ENCODE peak calls at places on chromosomes 5 and 9, in five cellular contexts. One of them, this sample, is unnamed.

GRCh38 chr5:1757511-1757910 is 42.1 kb downstream of the MRPL36 start:
- DNase-seq in K562: no peak
- DNase-seq in H1: no peak
- DNase-seq in HepG2: no peak
- DNase-seq in GM12878: no peak
- DNase-seq in this sample: no peak

GRCh38 chr9:16026886-16027285 is 474.0 kb downstream of the CCDC171 start:
- DNase-seq in H1: no peak
- DNase-seq in GM12878: no peak
- DNase-seq in HepG2: no peak
- DNase-seq in K562: no peak
- DNase-seq in this sample: no peak

GRCh38 chr5:97142521-97143254 is at the start of gene LIX1:
- DNase-seq in HepG2: peak; percentile 27
- DNase-seq in GM12878: no peak
- DNase-seq in H1: no peak
- DNase-seq in K562: no peak
- DNase-seq in this sample: no peak

GRCh38 chr5:75435101-75435500 is 76.3 kb downstream of the CERT1 start:
- DNase-seq in HepG2: no peak
- DNase-seq in GM12878: no peak
- DNase-seq in K562: no peak
- DNase-seq in H1: no peak
- DNase-seq in this sample: no peak

GRCh38 chr9:121620777-121621437 is 30.5 kb upstream of the DAB2IP start:
- DNase-seq in GM12878: no peak
- DNase-seq in H1: no peak
- DNase-seq in K562: peak; percentile 55
- DNase-seq in HepG2: peak; percentile 41
- DNase-seq in this sample: no peak

GRCh38 chr9:112487008-112487798 is 576 bp downstream of the KIAA1958 start:
- DNase-seq in HepG2: peak; percentile 20
- DNase-seq in GM12878: no peak
- DNase-seq in H1: no peak
- DNase-seq in K562: peak; percentile 50
- DNase-seq in this sample: peak; percentile 27

GRCh38 chr9:87179556-87180340 is 232.4 kb upstream of the GAS1 start:
- DNase-seq in GM12878: no peak
- DNase-seq in HepG2: no peak
- DNase-seq in H1: no peak
- DNase-seq in K562: no peak
- DNase-seq in this sample: no peak

GRCh38 chr5:132475531-132475930 is 15.0 kb downstream of the IRF1 start:
- DNase-seq in H1: no peak
- DNase-seq in GM12878: no peak
- DNase-seq in HepG2: peak; percentile 38
- DNase-seq in K562: no peak
- DNase-seq in this sample: no peak

GRCh38 chr5:120447706-120448239 is 16.3 kb upstream of the PRR16 start:
- DNase-seq in H1: no peak
- DNase-seq in HepG2: no peak
- DNase-seq in GM12878: no peak
- DNase-seq in K562: no peak
- DNase-seq in this sample: no peak

GRCh38 chr9:123637596-123637939 is 281.6 kb downstream of the CRB2 start:
- DNase-seq in GM12878: no peak
- DNase-seq in K562: no peak
- DNase-seq in HepG2: no peak
- DNase-seq in H1: no peak
- DNase-seq in this sample: no peak

DNA sequence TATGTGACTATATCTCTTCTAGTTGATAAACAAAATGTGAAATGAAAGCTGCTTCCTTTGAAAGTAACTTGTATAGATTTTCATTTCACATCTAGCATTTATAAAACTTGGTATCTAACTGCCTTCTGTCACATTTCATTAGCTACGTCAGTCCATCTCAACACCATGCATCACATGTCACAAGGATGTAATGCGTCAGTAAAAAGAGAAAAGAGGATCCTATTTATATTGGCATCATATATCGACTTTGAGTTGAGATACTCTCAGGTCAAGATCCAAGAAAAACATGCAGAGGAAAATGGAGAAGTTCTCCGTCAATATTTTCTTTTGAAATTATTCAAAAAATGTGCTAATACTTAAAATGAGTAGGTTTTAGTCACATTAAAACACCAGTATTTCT is 1211.2 kb downstream of the EFNA5 start:
- DNase-seq in HepG2: no peak
- DNase-seq in GM12878: no peak
- DNase-seq in K562: no peak
- DNase-seq in H1: no peak
- DNase-seq in this sample: no peak
- TF ChIP-seq SP1 in HepG2: no peak
- TF ChIP-seq SP1 in GM12878: no peak
- TF ChIP-seq SP1 in K562: no peak
- TF ChIP-seq SP1 in H1: no peak
- TF ChIP-seq SP1 in this sample: no peak

DNA sequence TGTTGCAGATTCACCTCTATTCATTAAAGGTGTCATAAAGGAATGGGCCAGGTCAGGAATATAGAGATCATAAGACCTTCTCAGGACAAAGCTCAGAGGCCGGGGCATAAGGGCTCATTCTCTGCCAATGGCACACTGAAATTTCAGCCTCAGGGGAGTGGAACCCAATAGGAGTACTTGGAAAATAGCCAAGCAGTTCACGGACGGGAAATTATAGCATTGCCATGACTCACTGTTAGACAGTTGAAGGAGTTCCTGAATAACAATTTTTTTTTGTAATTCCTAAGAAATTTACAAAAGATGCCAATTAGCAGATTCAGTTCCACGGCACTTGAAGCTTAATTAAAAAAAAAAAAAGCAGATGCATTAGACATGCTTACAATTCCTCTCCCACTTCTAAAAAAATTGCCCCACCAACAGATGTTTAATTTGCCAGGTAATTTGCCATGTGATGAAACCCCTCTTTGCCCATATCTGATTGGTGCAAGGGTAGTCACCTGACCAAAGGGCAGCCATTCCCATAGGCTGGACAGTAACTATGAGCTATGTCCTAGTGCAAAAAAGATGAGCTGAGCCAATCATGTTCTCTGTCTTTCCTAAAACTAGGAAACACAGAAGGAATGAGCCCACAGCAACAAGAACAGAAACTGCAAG is 58.6 kb downstream of the PTCD2 start:
- DNase-seq in H1: no peak
- DNase-seq in HepG2: no peak
- DNase-seq in GM12878: no peak
- DNase-seq in K562: peak; percentile 44
- DNase-seq in this sample: no peak
- H3K27ac ChIP-seq in H1: no peak overlapping the region
- H3K27ac ChIP-seq in HepG2: no peak overlapping the region
- H3K27ac ChIP-seq in GM12878: no peak overlapping the region
- H3K27ac ChIP-seq in K562: no peak overlapping the region
- H3K27ac ChIP-seq in this sample: no peak overlapping the region

DNA sequence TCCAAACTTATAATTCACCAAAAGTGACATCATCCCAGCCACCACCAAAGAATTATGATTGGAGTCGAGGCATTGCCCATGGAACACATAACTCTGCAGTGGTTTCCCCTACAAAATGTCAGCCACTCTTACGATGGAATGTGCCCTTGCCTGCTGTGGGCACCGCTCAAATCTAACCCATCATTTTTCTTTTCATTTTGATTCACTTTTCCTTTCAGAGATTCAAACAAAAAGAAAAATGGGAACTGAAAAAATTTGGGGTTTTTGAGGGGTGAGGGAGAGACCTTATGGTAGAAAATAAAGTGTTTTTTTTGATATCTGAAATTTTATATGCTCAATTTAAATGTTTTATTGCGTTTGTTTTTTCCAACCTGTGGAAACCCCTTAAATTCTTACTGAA is 28.1 kb downstream of the SMARCA2 start:
- DNase-seq in GM12878: no peak
- DNase-seq in HepG2: no peak
- DNase-seq in H1: no peak
- DNase-seq in K562: no peak
- DNase-seq in this sample: no peak
- TF ChIP-seq SP1 in GM12878: no peak
- TF ChIP-seq SP1 in HepG2: no peak
- TF ChIP-seq SP1 in H1: no peak
- TF ChIP-seq SP1 in K562: no peak
- TF ChIP-seq SP1 in this sample: no peak

DNA sequence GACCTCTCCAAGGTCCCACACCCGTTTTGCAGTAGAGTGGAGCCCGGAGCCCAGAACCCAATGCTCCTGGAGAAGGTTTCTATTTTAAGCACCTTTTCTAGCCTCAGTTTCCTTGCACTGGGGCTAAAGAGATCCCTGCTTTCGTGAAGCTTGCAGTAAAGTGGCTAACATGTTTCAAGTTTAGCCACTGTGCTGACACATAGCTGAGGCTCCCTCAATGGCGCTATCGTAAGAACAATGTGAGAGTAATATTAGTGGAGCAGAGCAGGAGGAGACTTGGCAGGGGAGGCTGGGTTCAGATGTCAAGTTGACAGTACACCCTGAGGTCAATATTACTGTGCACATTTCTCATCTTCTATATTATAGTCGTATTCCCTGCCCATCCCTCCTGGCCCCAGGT is 7.9 kb downstream of the CTXN3 start:
- DNase-seq in HepG2: no peak
- DNase-seq in K562: no peak
- DNase-seq in H1: no peak
- DNase-seq in GM12878: no peak
- DNase-seq in this sample: no peak
- H3K27ac ChIP-seq in HepG2: no peak overlapping the region
- H3K27ac ChIP-seq in K562: no peak overlapping the region
- H3K27ac ChIP-seq in H1: no peak overlapping the region
- H3K27ac ChIP-seq in GM12878: no peak overlapping the region
- H3K27ac ChIP-seq in this sample: no peak overlapping the region

DNA sequence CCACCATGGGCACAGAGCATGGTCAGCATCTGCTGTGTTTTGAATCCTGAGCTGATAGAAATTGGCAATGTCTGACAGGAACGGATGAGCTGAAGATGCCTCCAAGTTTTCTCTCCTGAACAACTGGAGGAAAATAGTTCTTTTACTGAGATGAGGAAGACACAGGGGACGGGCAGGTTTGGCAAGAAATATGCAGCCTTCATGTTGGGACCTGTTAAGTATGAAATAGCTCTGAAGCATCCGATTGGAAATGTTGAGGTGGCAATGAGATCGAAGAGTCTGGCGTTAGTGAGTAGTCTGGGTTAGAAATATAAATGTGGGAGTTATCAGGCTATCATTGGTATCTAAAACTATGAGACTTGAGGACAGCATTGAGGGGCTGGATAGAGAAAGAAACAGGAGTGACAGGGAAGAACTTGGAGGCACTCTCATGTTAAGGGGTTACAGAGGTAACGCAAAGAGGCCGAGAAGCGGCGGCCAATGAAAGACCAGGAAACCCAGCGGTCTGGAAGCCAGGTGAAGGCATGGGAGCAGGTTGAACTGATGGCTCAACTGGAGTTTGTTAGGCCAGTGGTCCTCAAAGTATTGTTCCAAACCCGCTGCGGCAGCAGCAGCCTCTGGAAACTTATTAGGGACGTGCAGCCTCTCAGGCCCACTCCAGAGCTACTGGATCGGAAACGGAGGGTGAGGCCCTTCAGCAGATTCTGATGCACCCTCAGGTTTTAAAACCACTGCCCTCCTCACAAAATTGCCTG is 1.0 kb upstream of the MAMDC2 start:
- DNase-seq in HepG2: no peak
- DNase-seq in K562: no peak
- DNase-seq in H1: no peak
- DNase-seq in GM12878: no peak
- DNase-seq in this sample: no peak
- TF ChIP-seq SP1 in HepG2: no peak
- TF ChIP-seq SP1 in K562: no peak
- TF ChIP-seq SP1 in H1: no peak
- TF ChIP-seq SP1 in GM12878: no peak
- TF ChIP-seq SP1 in this sample: no peak

GRCh38 chr9:89357331-89358197 is 39.3 kb downstream of the SECISBP2 start:
- DNase-seq in K562: no peak
- DNase-seq in HepG2: peak; percentile 85
- DNase-seq in GM12878: no peak
- DNase-seq in H1: no peak
- DNase-seq in this sample: no peak
- H3K27ac ChIP-seq in K562: no peak overlapping the region
- H3K27ac ChIP-seq in HepG2: peak overlapping the region; percentile 70
- H3K27ac ChIP-seq in GM12878: no peak overlapping the region
- H3K27ac ChIP-seq in H1: no peak overlapping the region
- H3K27ac ChIP-seq in this sample: no peak overlapping the region

GRCh38 chr5:107864793-107865192 is 194.1 kb upstream of the EFNA5 start:
- DNase-seq in HepG2: no peak
- DNase-seq in GM12878: no peak
- DNase-seq in K562: no peak
- DNase-seq in H1: no peak
- DNase-seq in this sample: no peak
- TF ChIP-seq SP1 in HepG2: no peak
- TF ChIP-seq SP1 in GM12878: no peak
- TF ChIP-seq SP1 in K562: no peak
- TF ChIP-seq SP1 in H1: no peak
- TF ChIP-seq SP1 in this sample: no peak

This sample was measured in HCT116.